ENCODE peak calls at places on chromosome 9, in ten cellular contexts. O is T-helper 2 cell; H is activated CD8-positive, alpha-beta memory T cell treated with anti-CD3 and anti-CD28 coated beads, Interleukin-2, amount 50 U/mL, for 48 hours; S is LoVo; D is T follicular helper cell; T is AG10803; E is glutamatergic neuron; L is stimulated activated naive CD4-positive, alpha-beta T cell; J is NCI-H1694; G is lower leg skin. X is an unnamed sample.
A peak's percentile ranks its signal among the peaks of the same experiment; 100 is the strongest.

GRCh38 chr9:33785914-33786313 is 9.4 kb upstream of the PRSS3 start:
- DNase-seq in O (no peak), H (no peak), S (no peak), D (no peak), T (peak; percentile 38), E (no peak), L (no peak), J (no peak), G (no peak), X (no peak)

GRCh38 chr9:86893811-86894490 is 53.4 kb downstream of the GAS1 start:
- DNase-seq in O (no peak), H (no peak), S (no peak), D (no peak), T (peak; percentile 62), E (no peak), L (no peak), J (no peak), G (no peak), X (no peak)

GRCh38 chr9:101028346-101029299 is at the start of gene PLPPR1:
- DNase-seq in O (no peak), H (no peak), S (no peak), D (no peak), T (peak; percentile 24), E (peak; percentile 91), L (no peak), J (peak; percentile 78), G (no peak), X (no peak)

GRCh38 chr9:81771606-81772005 is 82.3 kb upstream of the TLE1 start:
- DNase-seq in O (no peak), H (no peak), S (peak; percentile 6), D (no peak), T (no peak), E (no peak), L (no peak), J (no peak), G (no peak), X (no peak)

GRCh38 chr9:34328500-34328982 is 527 bp downstream of the KIF24 start:
- DNase-seq in O (no peak), H (no peak), S (peak; percentile 50), D (no peak), T (peak; percentile 1), E (no peak), L (no peak), J (peak; percentile 16), G (no peak), X (no peak)

GRCh38 chr9:134066923-134067851 is 639 bp downstream of the BRD3 start:
- DNase-seq in O (peak; percentile 23), H (peak; percentile 71), S (no peak), D (peak; percentile 36), T (peak; percentile 20), E (peak; percentile 26), L (peak; percentile 47), J (no peak), G (peak; percentile 85), X (no peak)

GRCh38 chr9:133428579-133429215 is 6.5 kb downstream of the ADAMTS13 start:
- DNase-seq in O (no peak), H (no peak), S (no peak), D (no peak), T (no peak), E (peak; percentile 58), L (no peak), J (no peak), G (no peak), X (no peak)

GRCh38 chr9:98974994-98975712 is 31.4 kb downstream of the COL15A1 start:
- DNase-seq in O (peak; percentile 65), H (peak; percentile 96), S (peak; percentile 81), D (peak; percentile 63), T (peak; percentile 54), E (peak; percentile 92), L (peak; percentile 71), J (peak; percentile 41), G (peak; percentile 97), X (no peak)